ENCODE peak calls at places on chromosomes 3 and 15, in nine cellular contexts. F, U, M, Q, K, G, N, W and Z are unnamed samples.

GRCh38 chr3:151581046-151581445 is 120.2 kb upstream of the IGSF10 start:
- DNase-seq in F (no peak), U (no peak), M (no peak), Q (no peak), K (no peak), G (no peak), N (no peak), W (no peak), Z (no peak)

GRCh38 chr3:134308350-134308891 is 57.8 kb upstream of the RYK start:
- DNase-seq in F (peak), U (peak), M (peak), Q (peak), K (no peak), G (no peak), N (peak), W (peak), Z (peak)

GRCh38 chr3:173945801-173946200 is 548.3 kb downstream of the NLGN1 start:
- DNase-seq in F (no peak), U (no peak), M (no peak), Q (no peak), K (no peak), G (no peak), N (no peak), W (no peak), Z (no peak)

GRCh38 chr15:50135123-50135541 is 16.1 kb upstream of the ATP8B4 start:
- DNase-seq in F (no peak), U (peak), M (no peak), Q (no peak), K (no peak), G (no peak), N (no peak), W (peak), Z (no peak)

GRCh38 chr3:188863999-188864406 is 307.8 kb upstream of the TPRG1 start:
- DNase-seq in F (no peak), U (no peak), M (no peak), Q (no peak), K (no peak), G (peak), N (no peak), W (no peak), Z (no peak)

GRCh38 chr15:38894260-38894948 is 329.8 kb upstream of the RASGRP1 start:
- DNase-seq in F (no peak), U (no peak), M (no peak), Q (no peak), K (no peak), G (no peak), N (peak), W (peak), Z (no peak)

GRCh38 chr3:40867826-40868225 is 331.5 kb upstream of the CTNNB1 start:
- DNase-seq in F (no peak), U (no peak), M (no peak), Q (no peak), K (no peak), G (no peak), N (no peak), W (no peak), Z (no peak)

GRCh38 chr3:99286266-99286845 is 352.0 kb upstream of the COL8A1 start:
- DNase-seq in F (peak), U (no peak), M (no peak), Q (no peak), K (no peak), G (no peak), N (peak), W (no peak), Z (no peak)

GRCh38 chr3:98741121-98741716 is 21.9 kb upstream of the ST3GAL6 start:
- DNase-seq in F (no peak), U (no peak), M (no peak), Q (no peak), K (no peak), G (no peak), N (peak), W (peak), Z (no peak)

GRCh38 chr15:85879334-85880163 is 84.8 kb upstream of the KLHL25 start:
- DNase-seq in F (no peak), U (no peak), M (no peak), Q (no peak), K (no peak), G (no peak), N (no peak), W (peak), Z (no peak)

GRCh38 chr15:58383876-58384275 is 47.9 kb upstream of the LIPC start:
- DNase-seq in F (no peak), U (peak), M (peak), Q (no peak), K (no peak), G (no peak), N (no peak), W (no peak), Z (no peak)

GRCh38 chr3:42562047-42562907 is 19.5 kb downstream of the SEC22C start:
- DNase-seq in F (no peak), U (no peak), M (no peak), Q (no peak), K (no peak), G (no peak), N (no peak), W (no peak), Z (no peak)

GRCh38 chr3:60935709-60936108 is 315.5 kb downstream of the FHIT start:
- DNase-seq in F (no peak), U (no peak), M (no peak), Q (no peak), K (no peak), G (no peak), N (no peak), W (peak), Z (peak)

GRCh38 chr3:69675773-69676660 is 63.2 kb upstream of the MITF start:
- DNase-seq in F (peak), U (no peak), M (no peak), Q (no peak), K (no peak), G (no peak), N (peak), W (no peak), Z (no peak)

GRCh38 chr15:77030042-77030927 is 35.4 kb downstream of the PSTPIP1 start:
- DNase-seq in F (no peak), U (peak), M (no peak), Q (no peak), K (no peak), G (no peak), N (no peak), W (no peak), Z (no peak)

GRCh38 chr3:3586843-3587626 is 212.2 kb upstream of the LRRN1 start:
- DNase-seq in F (no peak), U (no peak), M (no peak), Q (no peak), K (no peak), G (no peak), N (no peak), W (no peak), Z (no peak)

GRCh38 chr3:177193706-177194268 is 3.5 kb downstream of the TBL1XR1 start:
- DNase-seq in F (no peak), U (no peak), M (no peak), Q (no peak), K (no peak), G (no peak), N (no peak), W (no peak), Z (no peak)

GRCh38 chr15:81941479-81941878 is 104.3 kb downstream of the MEX3B start:
- DNase-seq in F (no peak), U (no peak), M (no peak), Q (no peak), K (no peak), G (no peak), N (no peak), W (no peak), Z (no peak)

GRCh38 chr3:184453296-184453695 is 73.4 kb downstream of the CHRD start:
- DNase-seq in F (no peak), U (no peak), M (no peak), Q (no peak), K (no peak), G (no peak), N (no peak), W (no peak), Z (no peak)

GRCh38 chr3:55615039-55615693 is 128.1 kb upstream of the WNT5A start:
- DNase-seq in F (no peak), U (no peak), M (no peak), Q (no peak), K (no peak), G (no peak), N (no peak), W (no peak), Z (no peak)

GRCh38 chr3:130635978-130636377 is 110.7 kb downstream of the PIK3R4 start:
- DNase-seq in F (no peak), U (no peak), M (no peak), Q (no peak), K (no peak), G (no peak), N (no peak), W (no peak), Z (no peak)